ENCODE peak calls at places on chromosome 12, in five cellular contexts. C is DND-41, O is neural progenitor cell, L is HCT116, E is neuronal stem cell. T is an unnamed sample.

GRCh38 chr12:89733579-89734201 is 25.1 kb upstream of the ATP2B1 start:
- DNase-seq in C (peak; percentile 71), O (no peak), L (no peak), E (no peak), T (no peak)

GRCh38 chr12:131737485-131737827 is 26.6 kb downstream of the SFSWAP start:
- DNase-seq in C (no peak), O (no peak), L (no peak), E (no peak), T (no peak)

GRCh38 chr12:100716949-100717732 is 77.4 kb upstream of the ANO4 start:
- DNase-seq in C (no peak), O (peak; percentile 81), L (no peak), E (peak; percentile 43), T (no peak)

GRCh38 chr12:87385322-87385721 is 643.9 kb downstream of the C12orf50 start:
- DNase-seq in C (no peak), O (no peak), L (no peak), E (no peak), T (no peak)

GRCh38 chr12:49730050-49730449 is 11.3 kb upstream of the TMBIM6 start:
- DNase-seq in C (no peak), O (no peak), L (no peak), E (no peak), T (no peak)

GRCh38 chr12:3792623-3793288 is 39.8 kb upstream of the CRACR2A start:
- DNase-seq in C (no peak), O (no peak), L (no peak), E (no peak), T (no peak)

GRCh38 chr12:9792961-9793617 is 32.4 kb upstream of the CD69 start:
- DNase-seq in C (no peak), O (no peak), L (no peak), E (no peak), T (peak; percentile 65)

GRCh38 chr12:107490000-107490399 is 195.6 kb upstream of the PWP1 start:
- DNase-seq in C (no peak), O (no peak), L (no peak), E (no peak), T (no peak)

GRCh38 chr12:110330544-110330943 is 49.5 kb downstream of the ATP2A2 start:
- DNase-seq in C (no peak), O (no peak), L (no peak), E (no peak), T (no peak)

GRCh38 chr12:57101892-57102695 is 9.1 kb downstream of the STAT6 start:
- DNase-seq in C (no peak), O (no peak), L (no peak), E (no peak), T (no peak)

GRCh38 chr12:47362131-47362686 is 282.4 kb upstream of the AMIGO2 start:
- DNase-seq in C (no peak), O (no peak), L (no peak), E (no peak), T (peak; percentile 27)

GRCh38 chr12:122517877-122518276 is 8.9 kb downstream of the RSRC2 start:
- DNase-seq in C (no peak), O (no peak), L (no peak), E (no peak), T (no peak)

GRCh38 chr12:113798552-113798951 is 167.6 kb downstream of the RBM19 start:
- DNase-seq in C (no peak), O (no peak), L (no peak), E (no peak), T (no peak)

GRCh38 chr12:19245656-19246055 is 116.1 kb downstream of the PLEKHA5 start:
- DNase-seq in C (no peak), O (no peak), L (no peak), E (no peak), T (no peak)

GRCh38 chr12:55019784-55020183 is at the start of gene NEUROD4:
- DNase-seq in C (no peak), O (peak; percentile 96), L (peak; percentile 12), E (peak; percentile 91), T (peak; percentile 54)

GRCh38 chr12:124484526-124484953 is 82.9 kb downstream of the NCOR2 start:
- DNase-seq in C (peak; percentile 65), O (no peak), L (no peak), E (no peak), T (no peak)

GRCh38 chr12:27207626-27208413 is 36.3 kb upstream of the STK38L start:
- DNase-seq in C (no peak), O (no peak), L (no peak), E (no peak), T (no peak)

GRCh38 chr12:33514893-33515292 is 75.3 kb upstream of the SYT10 start:
- DNase-seq in C (no peak), O (peak; percentile 15), L (no peak), E (no peak), T (no peak)

GRCh38 chr12:23855813-23856212 is 93.7 kb downstream of the SOX5 start:
- DNase-seq in C (no peak), O (no peak), L (no peak), E (no peak), T (no peak)

GRCh38 chr12:80636832-80637231 is 70.6 kb upstream of the MYF6 start:
- DNase-seq in C (no peak), O (no peak), L (no peak), E (no peak), T (no peak)

GRCh38 chr12:42794811-42795210 is 205.3 kb upstream of the PRICKLE1 start:
- DNase-seq in C (no peak), O (no peak), L (no peak), E (no peak), T (no peak)

GRCh38 chr12:99024870-99025269 is 379.8 kb downstream of the APAF1 start:
- DNase-seq in C (no peak), O (no peak), L (no peak), E (no peak), T (no peak)

GRCh38 chr12:47883663-47884195 is 21.1 kb downstream of the VDR start:
- DNase-seq in C (no peak), O (no peak), L (no peak), E (no peak), T (no peak)

GRCh38 chr12:19846561-19846960 is 407.3 kb downstream of the AEBP2 start:
- DNase-seq in C (no peak), O (no peak), L (no peak), E (no peak), T (peak; percentile 26)

GRCh38 chr12:119659289-119659897 is 8.5 kb upstream of the PRKAB1 start:
- DNase-seq in C (peak; percentile 52), O (peak; percentile 50), L (no peak), E (peak; percentile 35), T (peak; percentile 42)

GRCh38 chr12:49556391-49557186 is 11.4 kb downstream of the MCRS1 start:
- DNase-seq in C (no peak), O (no peak), L (no peak), E (no peak), T (no peak)

GRCh38 chr12:85280984-85281946 is 1.2 kb downstream of the ALX1 start:
- DNase-seq in C (no peak), O (no peak), L (no peak), E (peak; percentile 9), T (peak; percentile 60)

GRCh38 chr12:85278598-85279448 is 1.2 kb upstream of the ALX1 start:
- DNase-seq in C (no peak), O (peak; percentile 13), L (no peak), E (peak; percentile 37), T (no peak)

GRCh38 chr12:85279449-85280137 is 427 bp upstream of the ALX1 start:
- DNase-seq in C (no peak), O (peak; percentile 71), L (no peak), E (peak; percentile 46), T (peak; percentile 57)

GRCh38 chr12:85281947-85282312 is 1.9 kb downstream of the ALX1 start:
- DNase-seq in C (no peak), O (peak; percentile 29), L (no peak), E (no peak), T (no peak)

DNA sequence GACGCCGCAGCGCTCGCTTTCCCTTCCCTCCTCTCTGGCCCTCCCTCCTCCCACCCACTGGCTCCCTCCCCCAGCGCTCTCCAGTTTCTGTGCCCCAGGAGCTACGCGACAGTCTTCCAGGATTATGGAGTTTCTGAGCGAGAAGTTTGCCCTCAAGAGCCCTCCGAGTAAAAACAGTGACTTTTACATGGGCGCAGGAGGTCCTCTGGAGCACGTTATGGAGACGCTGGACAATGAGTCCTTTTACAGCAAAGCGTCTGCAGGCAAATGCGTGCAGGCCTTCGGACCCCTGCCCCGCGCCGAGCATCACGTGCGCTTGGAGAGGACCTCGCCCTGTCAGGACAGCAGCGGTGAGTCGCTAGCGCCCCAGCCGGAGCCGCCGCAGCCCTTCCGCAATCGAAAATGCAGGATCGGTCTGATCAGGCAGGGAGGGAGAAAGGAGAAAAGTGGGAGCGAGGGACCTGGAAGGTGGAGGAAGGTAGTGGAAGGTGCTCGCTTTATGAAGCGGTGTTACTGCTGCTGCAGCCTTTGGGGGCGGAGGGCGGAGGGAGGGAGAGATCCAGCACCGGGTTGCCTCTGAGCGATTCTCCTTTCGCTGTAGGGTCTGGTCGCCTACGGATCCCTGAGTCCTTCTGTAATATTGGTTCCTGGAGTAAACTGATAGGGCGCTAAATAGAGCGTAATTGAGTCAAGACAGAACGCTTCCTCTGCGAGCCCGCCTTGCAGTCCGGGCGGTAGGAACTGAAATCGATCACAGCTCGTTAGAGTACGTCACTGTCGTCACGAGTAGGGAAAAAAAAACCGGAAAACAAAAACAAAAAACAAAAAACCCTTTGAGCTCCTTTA is at the start of gene ALX1:
- DNase-seq in C (no peak), O (peak; percentile 89), L (no peak), E (peak; percentile 71), T (peak; percentile 86)
- H3K9ac ChIP-seq in C (no peak within 1 kb of the TSS), O (peak within 1 kb of the TSS; percentile 54), L (no peak within 1 kb of the TSS), E (peak within 1 kb of the TSS; percentile 53), T (peak within 1 kb of the TSS; percentile 91)

GRCh38 chr12:109099426-109100020 is 2.1 kb downstream of the UNG start:
- DNase-seq in C (no peak), O (no peak), L (no peak), E (no peak), T (no peak)

GRCh38 chr12:109097140-109097434 is 310 bp upstream of the UNG start:
- DNase-seq in C (no peak), O (no peak), L (no peak), E (no peak), T (no peak)

GRCh38 chr12:109098142-109098652 is 800 bp downstream of the UNG start:
- DNase-seq in C (no peak), O (no peak), L (no peak), E (no peak), T (no peak)

GRCh38 chr12:109097435-109098141 is at the start of gene UNG:
- DNase-seq in C (peak; percentile 96), O (peak; percentile 99), L (peak; percentile 87), E (peak; percentile 95), T (peak; percentile 95)

GRCh38 chr12:109098671-109099070 is 1.3 kb downstream of the UNG start:
- DNase-seq in C (no peak), O (peak; percentile 31), L (no peak), E (no peak), T (no peak)
- H2AFZ ChIP-seq in C (peak overlapping the region; percentile 69), O (peak overlapping the region; percentile 7), L (no peak overlapping the region), E (peak overlapping the region; percentile 99), T (peak overlapping the region; percentile 97)

GRCh38 chr12:108852674-108853073 is 4.7 kb downstream of the SSH1 start:
- DNase-seq in C (no peak), O (no peak), L (no peak), E (no peak), T (peak; percentile 99)
- H3K4me1 ChIP-seq in C (peaks cover 17% of the 10 kb centered on the region), O (peaks cover 11% of the 10 kb centered on the region), L (peaks cover 84% of the 10 kb centered on the region), E (peaks cover 11% of the 10 kb centered on the region), T (peaks cover 52% of the 10 kb centered on the region)

DNA sequence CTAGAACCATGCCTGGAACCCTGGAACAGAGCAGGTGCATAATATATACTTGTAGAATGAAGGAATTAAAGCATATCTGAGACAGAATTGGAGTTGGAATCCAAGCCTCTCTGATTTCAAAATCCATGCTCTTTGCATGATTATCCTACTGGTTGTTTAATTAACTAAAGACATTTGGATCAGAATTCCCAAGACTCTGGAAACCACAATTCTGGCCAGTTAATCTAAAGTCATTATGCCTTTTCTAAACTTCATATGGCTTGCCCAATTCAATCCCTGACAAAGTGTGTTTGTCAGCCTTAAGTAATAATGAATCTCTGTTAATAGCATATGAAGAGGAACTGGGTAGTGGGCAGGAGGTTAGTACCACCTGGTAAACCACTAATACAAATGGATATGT is 422.6 kb downstream of the ATP23 start:
- DNase-seq in C (no peak), O (no peak), L (no peak), E (no peak), T (no peak)
- H3K9ac ChIP-seq in C (no peak overlapping the region), O (no peak overlapping the region), L (no peak overlapping the region), E (no peak overlapping the region), T (no peak overlapping the region)